ENCODE peak calls at places on chromosome 3, in nine cellular contexts. R, W, P, K, B, F, M, N and Z are unnamed samples.

GRCh38 chr3:155312781-155313180 is 19.3 kb upstream of the STRIT1 start:
- DNase-seq in R (no peak), W (peak), P (no peak), K (peak), B (no peak), F (no peak), M (no peak), N (no peak), Z (no peak)

GRCh38 chr3:30471076-30471475 is 135.3 kb upstream of the TGFBR2 start:
- DNase-seq in R (no peak), W (peak), P (no peak), K (no peak), B (no peak), F (no peak), M (no peak), N (no peak), Z (no peak)

GRCh38 chr3:72702997-72703396 is 145.2 kb downstream of the SHQ1 start:
- DNase-seq in R (no peak), W (no peak), P (no peak), K (no peak), B (no peak), F (no peak), M (no peak), N (no peak), Z (no peak)

GRCh38 chr3:48765376-48765775 is 48.4 kb upstream of the IP6K2 start:
- DNase-seq in R (no peak), W (no peak), P (no peak), K (peak), B (no peak), F (peak), M (no peak), N (peak), Z (no peak)

GRCh38 chr3:11535207-11535960 is 108.3 kb downstream of the VGLL4 start:
- DNase-seq in R (no peak), W (no peak), P (no peak), K (no peak), B (no peak), F (no peak), M (no peak), N (no peak), Z (no peak)

GRCh38 chr3:72950372-72950771 is 46.2 kb upstream of the PPP4R2 start:
- DNase-seq in R (no peak), W (no peak), P (no peak), K (no peak), B (no peak), F (no peak), M (no peak), N (no peak), Z (no peak)

GRCh38 chr3:182972387-182972786 is 8.0 kb downstream of the DCUN1D1 start:
- DNase-seq in R (no peak), W (no peak), P (no peak), K (no peak), B (no peak), F (no peak), M (no peak), N (no peak), Z (no peak)

GRCh38 chr3:156259896-156260788 is 139.8 kb downstream of the KCNAB1 start:
- DNase-seq in R (no peak), W (peak), P (no peak), K (no peak), B (no peak), F (no peak), M (no peak), N (no peak), Z (no peak)

GRCh38 chr3:197953881-197954280 is 3.9 kb downstream of the RPL35A start:
- DNase-seq in R (no peak), W (peak), P (no peak), K (no peak), B (no peak), F (no peak), M (peak), N (no peak), Z (no peak)

GRCh38 chr3:198088421-198088955 is 128.5 kb downstream of the LMLN start:
- DNase-seq in R (no peak), W (no peak), P (no peak), K (no peak), B (no peak), F (no peak), M (no peak), N (no peak), Z (no peak)

GRCh38 chr3:96813820-96814580 is 394 bp upstream of the EPHA6 start:
- DNase-seq in R (peak), W (peak), P (no peak), K (peak), B (peak), F (peak), M (peak), N (peak), Z (peak)

GRCh38 chr3:72836409-72836808 is 11.8 kb downstream of the SHQ1 start:
- DNase-seq in R (no peak), W (no peak), P (no peak), K (no peak), B (no peak), F (no peak), M (no peak), N (no peak), Z (no peak)

GRCh38 chr3:156997351-156997750 is 162.6 kb downstream of the CCNL1 start:
- DNase-seq in R (no peak), W (peak), P (no peak), K (no peak), B (no peak), F (no peak), M (no peak), N (no peak), Z (no peak)

GRCh38 chr3:62065985-62066693 is 307.2 kb downstream of the FEZF2 start:
- DNase-seq in R (no peak), W (peak), P (no peak), K (peak), B (no peak), F (no peak), M (no peak), N (no peak), Z (no peak)

GRCh38 chr3:9825461-9826040 is 15.5 kb downstream of the TTLL3 start:
- DNase-seq in R (no peak), W (no peak), P (no peak), K (no peak), B (no peak), F (no peak), M (no peak), N (peak), Z (no peak)

GRCh38 chr3:133437391-133438093 is 37.7 kb downstream of the BFSP2 start:
- DNase-seq in R (no peak), W (peak), P (no peak), K (peak), B (no peak), F (no peak), M (no peak), N (no peak), Z (peak)

GRCh38 chr3:189392969-189393368 is 221.2 kb downstream of the TPRG1 start:
- DNase-seq in R (no peak), W (peak), P (no peak), K (no peak), B (peak), F (no peak), M (no peak), N (peak), Z (no peak)